ENCODE peak calls at places on chromosomes 6 and 20, in four cellular contexts. M is HCT116, E is K562, T is HepG2. G is an unnamed sample.

GRCh38 chr6:53979468-53980067 is 131.7 kb upstream of the MLIP start:
- DNase-seq in M (peak), E (peak), T (peak), G (peak)

GRCh38 chr6:84428300-84428907 is 201.0 kb upstream of the CEP162 start:
- DNase-seq in M (peak), E (peak), T (peak), G (peak)

GRCh38 chr6:32416031-32416430 is 9.1 kb upstream of the BTNL2 start:
- DNase-seq in M (no peak), E (no peak), T (no peak), G (no peak)

GRCh38 chr6:22227824-22228610 is 68.8 kb downstream of the PRL start:
- DNase-seq in M (no peak), E (no peak), T (no peak), G (no peak)

GRCh38 chr20:63142933-63143332 is 73.0 kb downstream of the YTHDF1 start:
- DNase-seq in M (no peak), E (no peak), T (no peak), G (no peak)

GRCh38 chr20:50172347-50173013 is 18.1 kb upstream of the CEBPB start:
- DNase-seq in M (no peak), E (no peak), T (peak), G (no peak)

GRCh38 chr20:45947110-45947866 is 12.8 kb downstream of the PCIF1 start:
- DNase-seq in M (no peak), E (no peak), T (no peak), G (no peak)

GRCh38 chr6:97925504-97925903 is 642.5 kb upstream of the MMS22L start:
- DNase-seq in M (no peak), E (no peak), T (no peak), G (no peak)

GRCh38 chr6:108714012-108714773 is 134.0 kb upstream of the ARMC2 start:
- DNase-seq in M (no peak), E (no peak), T (no peak), G (no peak)

GRCh38 chr20:19211252-19211651 is 1.2 kb upstream of the SLC24A3 start:
- DNase-seq in M (no peak), E (no peak), T (no peak), G (no peak)

GRCh38 chr6:28303570-28303969 is 22.2 kb downstream of the PGBD1 start:
- DNase-seq in M (no peak), E (no peak), T (no peak), G (no peak)

GRCh38 chr20:58111340-58112016 is 117.0 kb downstream of the ANKRD60 start:
- DNase-seq in M (no peak), E (no peak), T (no peak), G (no peak)

GRCh38 chr6:111871725-111872520 is 1.3 kb downstream of the FYN start:
- DNase-seq in M (no peak), E (peak), T (peak), G (peak)

GRCh38 chr6:112951829-112952228 is 604.7 kb downstream of the RFPL4B start:
- DNase-seq in M (no peak), E (no peak), T (no peak), G (no peak)

GRCh38 chr6:7803219-7803618 is 77.3 kb downstream of the BMP6 start:
- DNase-seq in M (no peak), E (no peak), T (no peak), G (no peak)

GRCh38 chr6:57040011-57040410 is 6.5 kb upstream of the KIAA1586 start:
- DNase-seq in M (peak), E (no peak), T (no peak), G (peak)

GRCh38 chr6:39181333-39181732 is 47.9 kb downstream of the KCNK5 start:
- DNase-seq in M (no peak), E (no peak), T (no peak), G (no peak)

GRCh38 chr6:39188577-39188976 is 40.7 kb downstream of the KCNK5 start:
- DNase-seq in M (no peak), E (peak), T (no peak), G (no peak)

GRCh38 chr6:39188101-39188455 is 41.2 kb downstream of the KCNK5 start:
- DNase-seq in M (no peak), E (no peak), T (no peak), G (no peak)

GRCh38 chr6:39182604-39183003 is 46.7 kb downstream of the KCNK5 start:
- DNase-seq in M (no peak), E (no peak), T (no peak), G (no peak)

GRCh38 chr6:39184906-39185580 is 44.2 kb downstream of the KCNK5 start:
- DNase-seq in M (no peak), E (no peak), T (no peak), G (no peak)
- TF ChIP-seq ELF1 in M (no peak), E (no peak), T (no peak), G (no peak)

GRCh38 chr6:30885481-30885998 is 1.2 kb downstream of the DDR1 start:
- DNase-seq in M (no peak), E (no peak), T (peak), G (peak)
- TF ChIP-seq ELF1 in M (no peak), E (no peak), T (no peak), G (no peak)

DNA sequence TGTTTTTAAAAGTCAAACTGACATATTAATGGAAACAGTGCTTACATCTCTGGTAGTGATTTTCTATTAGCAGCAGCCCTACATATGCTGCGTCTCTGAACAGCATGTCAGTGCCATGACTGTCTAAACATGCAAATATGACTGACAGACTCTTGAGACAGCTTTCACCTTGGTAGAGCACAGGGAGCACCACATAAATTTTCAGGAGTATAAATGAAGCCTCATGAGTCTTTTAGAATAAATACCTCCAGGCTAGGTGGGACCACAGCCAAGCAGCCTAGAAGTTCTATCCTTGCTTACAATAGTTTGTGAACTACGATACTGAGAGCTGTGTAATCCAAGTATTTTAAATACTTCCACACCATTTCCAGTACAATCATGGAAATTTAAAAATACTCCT is 410.7 kb upstream of the RUNX2 start:
- DNase-seq in M (no peak), E (no peak), T (no peak), G (no peak)
- TF ChIP-seq ELF1 in M (no peak), E (no peak), T (no peak), G (no peak)

GRCh38 chr6:29559524-29560287 is at the start of gene UBD:
- DNase-seq in M (no peak), E (no peak), T (peak), G (no peak)
- TF ChIP-seq ELF1 in M (no peak), E (no peak), T (no peak), G (no peak)

GRCh38 chr6:14211596-14211961 is 94.0 kb downstream of the CD83 start:
- DNase-seq in M (no peak), E (peak), T (peak), G (peak)

GRCh38 chr6:14212632-14213031 is 95.1 kb downstream of the CD83 start:
- DNase-seq in M (no peak), E (no peak), T (no peak), G (no peak)

GRCh38 chr6:14210077-14210476 is 92.5 kb downstream of the CD83 start:
- DNase-seq in M (no peak), E (no peak), T (no peak), G (peak)

GRCh38 chr6:14210663-14211595 is 93.4 kb downstream of the CD83 start:
- DNase-seq in M (peak), E (peak), T (peak), G (peak)

GRCh38 chr6:14212020-14212419 is 94.4 kb downstream of the CD83 start:
- DNase-seq in M (no peak), E (no peak), T (no peak), G (no peak)
- TF ChIP-seq ELF1 in M (no peak), E (no peak), T (no peak), G (no peak)

DNA sequence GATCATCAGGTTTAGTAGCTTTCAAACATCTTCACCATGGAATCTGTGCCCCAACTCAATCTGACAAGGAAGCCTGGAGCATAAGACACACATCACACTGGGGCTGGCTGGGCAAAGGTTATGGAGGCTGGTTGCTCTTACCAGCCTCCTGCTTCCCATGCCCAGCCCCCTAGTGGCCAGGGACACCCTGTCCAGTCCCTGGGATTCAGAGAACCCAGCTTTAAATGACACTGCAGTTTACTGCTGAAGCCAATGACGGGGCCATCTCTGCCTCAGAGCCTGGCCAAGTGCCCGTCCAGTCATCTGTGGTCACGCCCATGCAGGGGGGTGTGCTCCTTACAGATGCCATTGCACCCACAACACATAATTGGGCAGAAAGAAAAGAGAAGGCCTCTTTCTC is 272.9 kb downstream of the SMOC2 start:
- DNase-seq in M (peak), E (peak), T (peak), G (peak)
- TF ChIP-seq ELF1 in M (no peak), E (no peak), T (no peak), G (no peak)

GRCh38 chr20:43691928-43692524 is 25.1 kb downstream of the MYBL2 start:
- DNase-seq in M (peak), E (peak), T (peak), G (peak)

GRCh38 chr20:43689165-43689564 is 22.3 kb downstream of the MYBL2 start:
- DNase-seq in M (no peak), E (no peak), T (no peak), G (no peak)

GRCh38 chr20:43686820-43687219 is 19.9 kb downstream of the MYBL2 start:
- DNase-seq in M (no peak), E (no peak), T (no peak), G (no peak)

GRCh38 chr20:43694763-43695162 is 27.8 kb downstream of the MYBL2 start:
- DNase-seq in M (no peak), E (no peak), T (no peak), G (no peak)

DNA sequence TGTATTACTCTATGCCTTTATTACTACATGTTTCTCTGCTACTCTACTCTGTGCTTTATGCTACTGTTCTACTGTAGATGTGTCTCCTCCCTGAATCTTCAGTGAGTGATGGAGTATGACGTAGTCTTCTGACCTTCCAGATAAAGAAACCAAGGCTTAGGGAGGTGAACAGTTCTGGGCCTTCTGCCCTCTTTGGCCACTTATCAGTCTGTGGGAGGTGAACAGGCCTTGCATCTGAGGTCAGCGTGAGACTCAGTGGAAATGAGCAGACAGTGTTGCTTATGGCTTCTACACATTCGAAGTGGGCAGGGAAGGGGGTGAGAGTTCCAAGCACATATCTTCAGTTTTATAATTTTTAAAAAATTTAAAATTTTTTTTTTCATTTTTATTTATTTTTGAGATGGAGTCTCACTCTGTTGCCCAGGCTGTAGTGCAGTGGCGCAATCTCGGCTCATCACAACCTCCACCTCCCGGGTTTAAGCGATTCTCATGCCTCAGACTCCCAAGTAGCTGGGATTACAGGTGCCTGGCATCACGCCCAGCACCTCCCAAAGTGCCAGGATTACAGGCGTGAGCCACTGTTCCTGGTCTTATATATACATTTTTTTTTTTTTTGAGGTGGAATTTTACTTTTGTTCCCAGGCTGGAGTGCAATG is 24.2 kb downstream of the MYBL2 start:
- DNase-seq in M (no peak), E (peak), T (no peak), G (no peak)
- TF ChIP-seq ELF1 in M (no peak), E (no peak), T (no peak), G (no peak)

GRCh38 chr6:25324076-25324762 is 45.0 kb downstream of the CARMIL1 start:
- DNase-seq in M (no peak), E (no peak), T (no peak), G (no peak)
- TF ChIP-seq ELF1 in M (no peak), E (no peak), T (no peak), G (no peak)

G was measured in SK-N-SH.